ENCODE peak calls at places on chromosomes 1 and 21, in ten cellular contexts. U is heart left ventricle; Q is kidney; S is CD4-positive, alpha-beta memory T cell; L is PC-3; X is cardiac muscle cell; O is CD8-positive, alpha-beta memory T cell; P is neuronal stem cell; H is CD8-positive, alpha-beta T cell; N is mucosa of descending colon. M is an unnamed sample. For H3K4me1, the result is how much of the 10 kb centered on the place peaks cover.

GRCh38 chr1:23613191-23614126 is 54.2 kb upstream of the ID3 start:
- DNase-seq in U (no peak), Q (no peak), S (peak), L (no peak), X (no peak), O (peak), P (no peak), H (peak), N (peak), M (no peak)

GRCh38 chr1:27637052-27637451 is 2.1 kb upstream of the FGR start:
- DNase-seq in U (no peak), Q (no peak), S (no peak), L (no peak), X (no peak), O (no peak), P (no peak), H (peak), N (no peak), M (no peak)

GRCh38 chr1:209800984-209801834 is 4.7 kb downstream of the IRF6 start:
- DNase-seq in U (peak), Q (no peak), S (no peak), L (no peak), X (no peak), O (no peak), P (no peak), H (no peak), N (no peak), M (no peak)

GRCh38 chr21:16079830-16080229 is 350.0 kb downstream of the USP25 start:
- DNase-seq in U (no peak), Q (no peak), S (no peak), L (peak), X (no peak), O (no peak), P (no peak), H (no peak), N (no peak), M (no peak)

GRCh38 chr1:117821782-117822447 is 107.5 kb downstream of the GDAP2 start:
- DNase-seq in U (peak), Q (no peak), S (no peak), L (peak), X (no peak), O (no peak), P (no peak), H (no peak), N (no peak), M (no peak)

GRCh38 chr1:205488074-205488723 is 16.3 kb upstream of the CDK18 start:
- DNase-seq in U (peak), Q (no peak), S (peak), L (peak), X (peak), O (peak), P (peak), H (peak), N (no peak), M (no peak)

GRCh38 chr1:157968503-157968902 is 24.9 kb upstream of the KIRREL1 start:
- DNase-seq in U (peak), Q (no peak), S (no peak), L (peak), X (no peak), O (no peak), P (no peak), H (no peak), N (peak), M (no peak)

GRCh38 chr1:1627261-1627841 is 4.6 kb upstream of the MMP23B start:
- DNase-seq in U (no peak), Q (no peak), S (no peak), L (no peak), X (no peak), O (peak), P (no peak), H (no peak), N (peak), M (no peak)

GRCh38 chr1:159914252-159915018 is 10.9 kb downstream of the TAGLN2 start:
- DNase-seq in U (no peak), Q (no peak), S (no peak), L (peak), X (no peak), O (no peak), P (no peak), H (no peak), N (no peak), M (no peak)

GRCh38 chr1:85328713-85329376 is 52.4 kb upstream of the BCL10 start:
- DNase-seq in U (no peak), Q (no peak), S (no peak), L (peak), X (no peak), O (no peak), P (peak), H (no peak), N (no peak), M (no peak)

GRCh38 chr1:15090373-15090772 is 63.2 kb upstream of the TMEM51 start:
- DNase-seq in U (no peak), Q (peak), S (no peak), L (peak), X (peak), O (no peak), P (peak), H (no peak), N (peak), M (no peak)

GRCh38 chr21:43262427-43262826 is 93.6 kb downstream of the CRYAA start:
- DNase-seq in U (no peak), Q (peak), S (no peak), L (no peak), X (no peak), O (peak), P (no peak), H (no peak), N (peak), M (peak)

GRCh38 chr1:38962113-38962512 is 20.5 kb upstream of the RHBDL2 start:
- DNase-seq in U (no peak), Q (no peak), S (no peak), L (peak), X (no peak), O (no peak), P (no peak), H (no peak), N (no peak), M (no peak)

GRCh38 chr1:172976222-172977041 is 74.3 kb downstream of the TNFSF18 start:
- DNase-seq in U (no peak), Q (no peak), S (no peak), L (peak), X (no peak), O (no peak), P (no peak), H (no peak), N (no peak), M (no peak)

GRCh38 chr1:230149751-230150584 is 82.9 kb downstream of the GALNT2 start:
- DNase-seq in U (no peak), Q (no peak), S (no peak), L (no peak), X (no peak), O (no peak), P (no peak), H (no peak), N (no peak), M (no peak)

GRCh38 chr1:118302145-118302544 is 117.1 kb upstream of the SPAG17 start:
- DNase-seq in U (no peak), Q (no peak), S (no peak), L (no peak), X (no peak), O (no peak), P (no peak), H (no peak), N (no peak), M (no peak)

GRCh38 chr1:206471415-206471801 is 1.1 kb downstream of the IKBKE start:
- DNase-seq in U (no peak), Q (no peak), S (no peak), L (no peak), X (no peak), O (no peak), P (no peak), H (no peak), N (no peak), M (no peak)

GRCh38 chr1:53946252-53947171 is at the start of gene LRRC42:
- DNase-seq in U (no peak), Q (no peak), S (peak), L (no peak), X (no peak), O (no peak), P (no peak), H (no peak), N (no peak), M (no peak)

GRCh38 chr1:192489748-192490147 is 85.8 kb upstream of the RGS1 start:
- DNase-seq in U (peak), Q (peak), S (peak), L (peak), X (peak), O (peak), P (no peak), H (peak), N (no peak), M (no peak)

GRCh38 chr1:119331915-119332314 is 36.7 kb upstream of the HAO2 start:
- DNase-seq in U (no peak), Q (no peak), S (no peak), L (no peak), X (no peak), O (no peak), P (no peak), H (no peak), N (no peak), M (no peak)

GRCh38 chr1:195663549-195664280 is 944.5 kb downstream of the KCNT2 start:
- DNase-seq in U (no peak), Q (no peak), S (no peak), L (peak), X (no peak), O (no peak), P (no peak), H (no peak), N (no peak), M (no peak)

GRCh38 chr1:8384577-8384976 is 66.7 kb downstream of the SLC45A1 start:
- DNase-seq in U (no peak), Q (no peak), S (no peak), L (no peak), X (no peak), O (no peak), P (no peak), H (no peak), N (no peak), M (no peak)

GRCh38 chr1:64550505-64550904 is 80.6 kb downstream of the CACHD1 start:
- DNase-seq in U (no peak), Q (no peak), S (peak), L (no peak), X (no peak), O (no peak), P (no peak), H (no peak), N (no peak), M (no peak)

DNA sequence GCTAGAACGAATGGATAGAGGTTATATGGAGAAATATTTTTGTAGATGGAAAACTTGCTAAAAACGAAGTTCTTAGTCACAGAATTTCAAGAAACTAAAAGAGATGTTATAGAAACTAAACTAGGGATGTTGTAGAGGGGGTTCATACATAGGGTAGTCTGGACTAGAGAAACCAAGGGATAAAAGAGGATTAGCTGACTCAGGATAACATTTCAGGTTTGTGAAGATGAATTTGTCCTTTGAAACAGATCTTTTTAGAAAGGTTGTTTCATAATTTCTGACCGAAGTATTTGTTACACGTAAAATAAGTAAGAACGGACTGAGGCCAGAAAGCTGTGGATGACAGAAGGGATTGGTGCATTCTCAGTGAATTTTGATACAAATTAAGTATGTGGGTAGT is 13.6 kb downstream of the YTHDF2 start:
- DNase-seq in U (no peak), Q (no peak), S (no peak), L (no peak), X (no peak), O (no peak), P (no peak), H (no peak), N (no peak), M (no peak)
- H3K4me1 ChIP-seq in U (half or more), Q (under half), S (half or more), L (under half), X (under half), O (half or more), P (under half), H (half or more), N (half or more), M (half or more)

GRCh38 chr1:91123319-91123718 is 101.5 kb upstream of the ZNF644 start:
- DNase-seq in U (no peak), Q (no peak), S (no peak), L (no peak), X (no peak), O (no peak), P (no peak), H (no peak), N (no peak), M (no peak)

GRCh38 chr1:91120421-91120820 is 98.6 kb upstream of the ZNF644 start:
- DNase-seq in U (no peak), Q (no peak), S (no peak), L (no peak), X (no peak), O (no peak), P (no peak), H (no peak), N (no peak), M (no peak)

GRCh38 chr1:91121366-91121765 is 99.5 kb upstream of the ZNF644 start:
- DNase-seq in U (no peak), Q (no peak), S (no peak), L (no peak), X (no peak), O (no peak), P (no peak), H (no peak), N (no peak), M (no peak)

GRCh38 chr1:91122106-91122717 is 100.4 kb upstream of the ZNF644 start:
- DNase-seq in U (no peak), Q (no peak), S (no peak), L (no peak), X (no peak), O (no peak), P (no peak), H (no peak), N (no peak), M (no peak)

DNA sequence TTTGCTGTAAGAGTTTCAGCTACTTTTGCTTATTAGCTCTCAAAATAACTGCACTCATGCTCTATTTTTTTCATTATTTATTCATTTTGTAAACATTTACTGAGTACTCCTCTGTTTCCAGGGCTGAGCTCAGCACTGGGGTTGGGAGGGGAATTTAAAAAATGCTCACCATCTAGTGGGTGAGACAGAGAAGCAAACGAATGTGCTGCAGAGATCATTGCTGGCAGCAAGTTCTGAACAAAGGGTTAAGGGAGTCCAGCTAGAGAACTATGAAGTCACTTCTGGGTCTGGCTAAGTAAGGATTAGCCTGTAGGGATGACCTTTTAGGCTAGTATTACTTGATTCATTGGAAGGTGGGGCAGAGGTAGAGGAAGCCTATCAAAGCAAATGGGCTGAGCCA is 99.1 kb upstream of the ZNF644 start:
- DNase-seq in U (no peak), Q (no peak), S (no peak), L (no peak), X (no peak), O (no peak), P (no peak), H (no peak), N (no peak), M (no peak)
- H3K4me1 ChIP-seq in U (under half), Q (under half), S (under half), L (under half), X (under half), O (under half), P (under half), H (under half), N (under half), M (under half)

GRCh38 chr21:41650526-41651145 is 116.2 kb downstream of the RIPK4 start:
- DNase-seq in U (no peak), Q (no peak), S (no peak), L (no peak), X (no peak), O (no peak), P (no peak), H (no peak), N (no peak), M (no peak)

GRCh38 chr21:41653243-41653943 is 113.5 kb downstream of the RIPK4 start:
- DNase-seq in U (no peak), Q (no peak), S (no peak), L (no peak), X (no peak), O (no peak), P (no peak), H (no peak), N (no peak), M (no peak)

GRCh38 chr21:41653944-41654625 is 112.8 kb downstream of the RIPK4 start:
- DNase-seq in U (no peak), Q (no peak), S (no peak), L (peak), X (no peak), O (no peak), P (no peak), H (no peak), N (no peak), M (no peak)

GRCh38 chr21:41651396-41651795 is 115.5 kb downstream of the RIPK4 start:
- DNase-seq in U (no peak), Q (no peak), S (no peak), L (peak), X (no peak), O (no peak), P (no peak), H (no peak), N (no peak), M (no peak)

DNA sequence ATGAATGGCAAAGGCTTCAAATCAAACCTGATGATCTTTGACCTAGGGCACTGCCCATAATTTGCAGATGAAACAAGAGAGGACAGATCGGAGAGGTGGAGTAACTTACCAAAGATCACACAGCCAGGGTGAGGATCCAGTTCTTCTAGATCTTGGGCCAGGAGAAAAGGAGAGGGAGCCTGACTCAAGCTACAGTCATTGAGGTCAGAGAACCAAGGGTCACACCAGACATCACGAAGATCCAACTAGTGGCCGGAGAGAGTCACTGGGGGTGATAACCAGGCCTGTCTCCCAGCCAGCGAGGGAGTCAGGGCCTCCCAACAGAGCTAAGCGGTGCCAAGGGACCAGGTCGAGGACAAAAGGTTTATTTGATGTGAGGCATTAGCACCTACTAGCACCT is 115.0 kb downstream of the RIPK4 start:
- DNase-seq in U (no peak), Q (no peak), S (no peak), L (peak), X (no peak), O (no peak), P (no peak), H (no peak), N (no peak), M (no peak)
- H3K4me1 ChIP-seq in U (under half), Q (under half), S (under half), L (half or more), X (under half), O (under half), P (under half), H (under half), N (under half), M (under half)

DNA sequence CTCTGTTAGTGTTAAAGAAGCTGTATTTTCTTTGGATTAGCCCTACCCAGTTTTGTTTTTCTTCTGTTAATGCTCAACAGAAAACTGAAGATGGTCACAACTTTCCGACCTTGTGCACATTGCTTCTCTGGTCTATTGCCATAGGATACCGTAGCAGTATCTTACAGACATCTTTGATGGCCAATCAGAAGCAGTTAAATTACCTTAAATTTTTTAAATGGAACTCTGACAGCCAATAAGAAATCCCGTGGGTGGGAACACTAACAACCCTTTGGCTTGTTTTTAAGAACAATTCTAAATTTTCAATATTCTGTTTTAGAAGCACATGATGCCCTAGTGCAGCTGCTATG is 17.2 kb downstream of the NFYC start:
- DNase-seq in U (no peak), Q (no peak), S (no peak), L (peak), X (peak), O (no peak), P (no peak), H (no peak), N (no peak), M (no peak)
- H3K4me1 ChIP-seq in U (half or more), Q (under half), S (half or more), L (under half), X (under half), O (half or more), P (under half), H (under half), N (under half), M (under half)

GRCh38 chr1:61297887-61298286 is 215.5 kb downstream of the NFIA start:
- DNase-seq in U (no peak), Q (no peak), S (no peak), L (no peak), X (no peak), O (no peak), P (no peak), H (no peak), N (no peak), M (no peak)
- H3K4me1 ChIP-seq in U (under half), Q (under half), S (under half), L (under half), X (under half), O (under half), P (under half), H (under half), N (under half), M (half or more)

DNA sequence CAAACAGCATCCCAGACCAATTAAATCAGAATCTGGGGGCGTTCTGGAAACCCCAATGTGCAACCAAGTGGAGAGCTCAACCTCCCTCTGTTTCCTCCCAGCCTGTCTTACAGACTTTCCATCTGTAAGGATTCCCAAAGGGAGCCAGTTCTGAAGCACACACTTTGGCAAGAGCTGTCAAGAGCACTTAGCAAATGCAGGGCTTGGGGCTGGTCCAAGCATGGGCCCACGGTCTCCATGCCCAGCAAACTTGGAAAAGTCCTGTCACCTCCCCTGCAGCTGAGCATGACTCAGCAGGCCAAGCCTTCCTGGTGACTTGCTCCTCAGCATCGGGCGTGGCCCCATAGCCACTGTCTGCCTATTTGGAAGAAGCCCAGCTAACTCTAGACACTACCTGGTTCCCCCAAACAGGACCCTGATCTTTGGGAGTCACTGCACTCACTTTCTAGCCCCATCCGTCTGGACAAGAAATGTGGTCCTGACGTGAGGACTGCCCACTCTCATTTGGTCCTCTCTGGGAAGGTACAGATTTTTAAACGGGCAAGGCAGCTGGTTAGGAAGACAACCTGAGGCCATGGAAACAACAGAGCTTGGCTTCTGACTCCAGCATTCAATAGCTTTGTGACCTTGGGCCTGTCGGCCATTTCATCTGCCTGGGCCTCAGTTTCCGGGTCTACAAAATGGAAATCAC is 16.9 kb downstream of the SLC2A1 start:
- DNase-seq in U (peak), Q (peak), S (no peak), L (peak), X (no peak), O (no peak), P (no peak), H (no peak), N (peak), M (no peak)
- H3K4me1 ChIP-seq in U (half or more), Q (half or more), S (half or more), L (half or more), X (under half), O (half or more), P (under half), H (half or more), N (half or more), M (half or more)

DNA sequence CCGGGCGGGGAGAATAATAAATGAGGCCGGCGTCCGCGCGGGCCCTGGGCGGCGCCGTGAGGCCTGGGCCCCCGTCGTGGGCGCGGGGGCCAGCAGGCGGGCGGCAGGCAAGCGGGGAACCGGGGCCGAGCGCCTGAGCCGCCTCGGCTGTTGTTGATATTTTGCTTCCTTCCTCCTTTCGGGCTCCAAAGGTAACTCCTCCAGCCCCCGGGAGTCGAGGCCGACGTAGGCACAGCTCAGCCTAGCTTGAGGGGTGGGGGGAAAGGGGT is at the start of gene MEF2D:
- DNase-seq in U (no peak), Q (no peak), S (no peak), L (no peak), X (no peak), O (no peak), P (no peak), H (no peak), N (no peak), M (no peak)
- H3K4me1 ChIP-seq in U (half or more), Q (half or more), S (half or more), L (half or more), X (half or more), O (half or more), P (half or more), H (half or more), N (half or more), M (half or more)

M was measured in esophagus muscularis mucosa.